ENCODE peak calls at places on chromosomes 6 and 20, in six cellular contexts. C is skeletal muscle cell; U is activated CD4-positive, alpha-beta T cell treated with anti-CD3 and anti-CD28 coated beads, Interleukin-2, amount 50 U/mL, for 48 hours; T is NCI-H1930; W is AG09309; J is HTR-8/SVneo. F is an unnamed sample.

GRCh38 chr6:143361536-143362191 is 88.8 kb downstream of the ADAT2 start:
- DNase-seq in W (no peak), T (no peak), C (no peak), J (no peak), U (no peak), F (no peak)

GRCh38 chr6:44416103-44416502 is 28.6 kb downstream of the CDC5L start:
- DNase-seq in T (no peak), U (no peak), J (peak; percentile 6), C (no peak), W (no peak), F (peak; percentile 27)

GRCh38 chr20:63362426-63363009 is 1.4 kb upstream of the CHRNA4 start:
- DNase-seq in J (no peak), C (no peak), T (no peak), U (no peak), W (no peak), F (no peak)

GRCh38 chr6:52183131-52183530 is 3.0 kb upstream of the IL17A start:
- DNase-seq in U (no peak), C (no peak), W (no peak), J (no peak), T (no peak), F (no peak)

GRCh38 chr6:7559196-7559595 is 17.7 kb downstream of the DSP start:
- DNase-seq in J (no peak), C (no peak), U (no peak), W (no peak), T (no peak), F (no peak)

GRCh38 chr20:23926941-23927872 is 47.7 kb upstream of the CST5 start:
- DNase-seq in T (no peak), U (no peak), J (no peak), C (no peak), W (peak; percentile 40), F (no peak)

GRCh38 chr6:74597840-74598239 is 608.0 kb downstream of the COL12A1 start:
- DNase-seq in U (no peak), J (no peak), T (no peak), C (no peak), W (no peak), F (no peak)

GRCh38 chr6:10210052-10210451 is 204.8 kb downstream of the TFAP2A start:
- DNase-seq in J (peak; percentile 31), C (no peak), U (no peak), T (no peak), W (no peak), F (no peak)

GRCh38 chr6:48928937-48929336 is 534.1 kb downstream of the MMUT start:
- DNase-seq in C (no peak), U (no peak), J (no peak), T (no peak), W (no peak), F (no peak)

GRCh38 chr20:25399038-25399430 is 8.4 kb upstream of the ABHD12 start:
- DNase-seq in W (peak; percentile 55), T (peak; percentile 52), C (peak; percentile 47), U (no peak), J (peak; percentile 65), F (peak; percentile 57)

GRCh38 chr6:157906537-157907061 is 75.1 kb upstream of the SYNJ2 start:
- DNase-seq in T (no peak), W (no peak), J (no peak), C (no peak), U (no peak), F (no peak)

GRCh38 chr6:108524528-108525218 is 36.0 kb upstream of the FOXO3 start:
- DNase-seq in U (no peak), T (no peak), C (no peak), W (no peak), J (no peak), F (peak; percentile 14)

GRCh38 chr6:39565948-39566347 is 159.3 kb downstream of the KIF6 start:
- DNase-seq in C (no peak), U (no peak), T (no peak), J (no peak), W (no peak), F (no peak)

GRCh38 chr6:12114055-12114503 is 102.0 kb downstream of the HIVEP1 start:
- DNase-seq in T (no peak), C (no peak), W (no peak), J (no peak), U (no peak), F (no peak)

GRCh38 chr20:41456341-41456740 is 89.7 kb upstream of the EMILIN3 start:
- DNase-seq in C (no peak), W (no peak), J (no peak), U (no peak), T (no peak), F (no peak)

GRCh38 chr6:82589509-82590206 is 226.0 kb downstream of the TPBG start:
- DNase-seq in W (peak; percentile 73), U (peak; percentile 3), C (peak; percentile 88), J (peak; percentile 32), T (peak; percentile 28), F (peak; percentile 3)

GRCh38 chr20:43584448-43585138 is 6.1 kb upstream of the IFT52 start:
- DNase-seq in W (peak; percentile 66), T (no peak), U (no peak), J (peak; percentile 91), C (peak; percentile 64), F (peak; percentile 64)

GRCh38 chr20:23142162-23143050 is 56.3 kb upstream of the CD93 start:
- DNase-seq in U (no peak), J (no peak), W (no peak), T (no peak), C (no peak), F (no peak)

GRCh38 chr6:125792680-125793079 is 1.9 kb downstream of the NCOA7 start:
- DNase-seq in T (no peak), C (no peak), U (no peak), J (no peak), W (no peak), F (peak; percentile 37)

GRCh38 chr20:52665441-52665840 is 306.7 kb upstream of the TSHZ2 start:
- DNase-seq in W (no peak), C (no peak), U (no peak), T (no peak), J (no peak), F (no peak)

GRCh38 chr20:34705383-34706021 is 1.4 kb downstream of the TP53INP2 start:
- DNase-seq in W (no peak), J (no peak), C (no peak), T (no peak), U (no peak), F (peak; percentile 61)

GRCh38 chr20:33897313-33897912 is 86.3 kb downstream of the CHMP4B start:
- DNase-seq in C (no peak), U (peak; percentile 17), W (no peak), J (no peak), T (no peak), F (no peak)

GRCh38 chr6:36314221-36315014 is 22.3 kb downstream of the BNIP5 start:
- DNase-seq in U (no peak), J (no peak), T (no peak), W (no peak), C (no peak), F (no peak)

GRCh38 chr6:14452567-14453527 is 335.3 kb downstream of the CD83 start:
- DNase-seq in T (no peak), C (no peak), W (no peak), U (peak; percentile 74), J (no peak), F (no peak)

GRCh38 chr6:23106951-23107350 is 537.6 kb downstream of the HDGFL1 start:
- DNase-seq in U (no peak), C (no peak), W (peak; percentile 56), J (no peak), T (no peak), F (peak; percentile 1)

GRCh38 chr6:127641905-127642304 is 64.9 kb downstream of the C6orf58 start:
- DNase-seq in W (peak; percentile 7), T (no peak), C (no peak), J (peak; percentile 33), U (peak; percentile 3), F (peak; percentile 9)

GRCh38 chr6:72955666-72956065 is 269.6 kb downstream of the KHDC1L start:
- DNase-seq in J (no peak), C (no peak), W (no peak), T (no peak), U (no peak), F (no peak)

GRCh38 chr20:655730-656624 is 3.0 kb upstream of the SRXN1 start:
- DNase-seq in C (no peak), J (no peak), T (no peak), W (no peak), U (no peak), F (no peak)

GRCh38 chr20:36542019-36542488 is 735 bp downstream of the MYL9 start:
- DNase-seq in C (peak; percentile 5), U (no peak), W (no peak), J (peak; percentile 94), T (no peak), F (peak; percentile 78)

GRCh38 chr6:134196568-134197301 is 121.2 kb downstream of the SGK1 start:
- DNase-seq in T (no peak), U (no peak), W (no peak), J (no peak), C (no peak), F (no peak)

GRCh38 chr20:47189060-47189459 is 167.4 kb downstream of the ZMYND8 start:
- DNase-seq in T (no peak), J (no peak), U (no peak), C (no peak), W (no peak), F (no peak)

GRCh38 chr6:140979642-140980091 is 1153.1 kb upstream of the GJE1 start:
- DNase-seq in W (peak; percentile 89), U (no peak), J (no peak), T (no peak), C (peak; percentile 90), F (peak; percentile 17)

GRCh38 chr6:159532155-159532554 is 160.9 kb downstream of the SOD2 start:
- DNase-seq in U (no peak), C (no peak), T (no peak), J (no peak), W (no peak), F (no peak)

GRCh38 chr20:49140411-49140810 is 47.7 kb downstream of the STAU1 start:
- DNase-seq in C (no peak), U (no peak), T (no peak), W (no peak), J (no peak), F (no peak)

GRCh38 chr6:40960784-40961430 is 78.1 kb downstream of the UNC5CL start:
- DNase-seq in J (no peak), U (no peak), W (no peak), T (no peak), C (no peak), F (no peak)

GRCh38 chr6:37176268-37177082 is 6.5 kb downstream of the PIM1 start:
- DNase-seq in J (no peak), T (no peak), W (no peak), U (no peak), C (no peak), F (no peak)

GRCh38 chr6:135147637-135148592 is 33.2 kb upstream of the MYB start:
- DNase-seq in T (no peak), W (no peak), C (no peak), U (no peak), J (no peak), F (no peak)

GRCh38 chr6:849075-849506 is 156.2 kb upstream of the EXOC2 start:
- DNase-seq in J (no peak), U (no peak), T (no peak), W (no peak), C (no peak), F (no peak)

GRCh38 chr20:60013296-60014142 is 55.3 kb downstream of the CDH26 start:
- DNase-seq in T (no peak), J (no peak), W (peak; percentile 24), C (no peak), U (no peak), F (no peak)

F was measured in hepatic stellate cell.